ENCODE peak calls at places on chromosomes 4 and X, in four cellular contexts. Y, N, S and D are unnamed samples.

GRCh38 chr4:128711361-128711760 is 98.1 kb upstream of the JADE1 start:
- DNase-seq in S (no peak), Y (no peak), N (no peak), D (peak)

GRCh38 chr4:2695661-2696060 is 60.5 kb downstream of the TNIP2 start:
- DNase-seq in S (no peak), N (no peak), Y (no peak), D (no peak)

GRCh38 chrX:151396042-151396826 is 772 bp upstream of the VMA21 start:
- DNase-seq in N (peak), S (no peak), Y (no peak), D (no peak)

GRCh38 chr4:114036426-114036825 is 57.0 kb upstream of the ARSJ start:
- DNase-seq in S (no peak), N (no peak), Y (no peak), D (no peak)

GRCh38 chr4:33104190-33104773 is 2384.1 kb downstream of the PCDH7 start:
- DNase-seq in N (no peak), S (no peak), Y (no peak), D (no peak)

GRCh38 chrX:107725761-107726555 is 49.6 kb downstream of the TSC22D3 start:
- DNase-seq in N (no peak), Y (no peak), S (no peak), D (no peak)

GRCh38 chr4:56799824-56800756 is 21.4 kb downstream of the SPINK2 start:
- DNase-seq in N (peak), S (peak), Y (peak), D (peak)

GRCh38 chr4:108106186-108106585 is 62.5 kb downstream of the LEF1 start:
- DNase-seq in Y (no peak), N (no peak), S (no peak), D (no peak)

GRCh38 chr4:138308421-138308820 is 66.3 kb upstream of the SLC7A11 start:
- DNase-seq in Y (no peak), S (no peak), N (no peak), D (no peak)

GRCh38 chr4:95551653-95552052 is 2.9 kb upstream of the UNC5C start:
- DNase-seq in N (no peak), Y (no peak), S (no peak), D (no peak)

GRCh38 chr4:99180367-99181169 is 36.5 kb upstream of the ADH4 start:
- DNase-seq in S (no peak), N (no peak), Y (no peak), D (no peak)

GRCh38 chrX:55039471-55039870 is 8.7 kb upstream of the ALAS2 start:
- DNase-seq in N (no peak), Y (no peak), S (no peak), D (no peak)

GRCh38 chr4:1090036-1090435 is 23.3 kb downstream of the RNF212 start:
- DNase-seq in Y (no peak), S (no peak), N (no peak), D (no peak)
- TF ChIP-seq ELF4 in Y (no peak), S (no peak), N (no peak), D (no peak)

GRCh38 chr4:26004290-26004689 is 90.3 kb downstream of the SMIM20 start:
- DNase-seq in Y (no peak), S (no peak), N (no peak), D (no peak)

GRCh38 chr4:26003072-26003471 is 89.1 kb downstream of the SMIM20 start:
- DNase-seq in N (no peak), S (no peak), Y (no peak), D (no peak)

GRCh38 chr4:26000274-26000950 is 86.4 kb downstream of the SMIM20 start:
- DNase-seq in Y (no peak), N (no peak), S (no peak), D (no peak)

GRCh38 chr4:26001816-26002215 is 87.8 kb downstream of the SMIM20 start:
- DNase-seq in S (no peak), Y (no peak), N (no peak), D (no peak)

DNA sequence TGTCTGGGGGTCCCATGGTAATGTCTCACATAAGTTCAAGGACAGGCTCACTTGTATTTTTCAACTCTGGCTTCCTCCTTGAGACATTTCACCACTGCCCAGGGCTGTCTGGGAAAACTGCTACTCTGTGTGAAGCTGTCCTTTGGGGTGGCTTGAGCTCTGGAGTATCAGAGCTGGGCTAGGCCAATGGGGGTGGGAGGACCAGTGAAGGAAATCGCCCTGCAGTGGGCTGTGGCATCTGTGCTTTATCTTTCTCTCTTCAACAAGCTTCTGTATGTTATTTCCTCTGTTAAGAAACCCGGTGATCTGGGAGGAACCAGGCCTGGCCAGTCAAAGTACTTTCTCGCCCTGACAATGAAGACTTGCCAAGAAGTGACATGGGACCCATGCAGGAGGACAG is 87.4 kb downstream of the SMIM20 start:
- DNase-seq in S (no peak), N (no peak), Y (no peak), D (no peak)
- TF ChIP-seq ELF4 in S (no peak), N (no peak), Y (no peak), D (no peak)

DNA sequence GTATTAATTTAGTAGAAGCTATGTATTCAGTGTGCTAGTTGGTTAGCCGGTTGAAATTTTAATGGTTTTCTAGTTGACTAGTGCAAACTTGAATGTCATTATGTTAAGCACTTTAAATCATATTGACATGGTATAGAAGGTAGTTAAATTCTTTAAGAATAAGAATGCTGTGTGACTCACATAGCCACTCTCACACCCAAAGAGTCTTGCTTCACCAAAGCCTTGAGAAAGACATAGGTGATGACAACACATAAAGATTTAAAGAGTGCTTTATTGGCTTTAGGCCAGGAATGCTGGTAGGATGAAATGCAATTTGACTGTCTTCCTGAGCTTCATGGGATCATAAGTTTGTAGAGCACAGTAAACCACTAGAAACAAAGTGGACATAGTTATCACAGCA is 85.3 kb downstream of the DCAF8L2 start:
- DNase-seq in S (no peak), N (no peak), Y (no peak), D (no peak)
- TF ChIP-seq ELF4 in S (no peak), N (no peak), Y (no peak), D (no peak)

GRCh38 chr4:4488405-4489404 is 53.1 kb downstream of the STX18 start:
- DNase-seq in Y (peak), N (peak), S (peak), D (peak)
- TF ChIP-seq ELF4 in Y (no peak), N (no peak), S (no peak), D (no peak)

GRCh38 chr4:186765138-186765537 is 41.5 kb upstream of the FAT1 start:
- DNase-seq in S (peak), Y (peak), N (peak), D (peak)
- TF ChIP-seq ELF4 in S (no peak), Y (no peak), N (no peak), D (no peak)

GRCh38 chrX:8653956-8654355 is 78.0 kb downstream of the ANOS1 start:
- DNase-seq in S (no peak), Y (no peak), N (no peak), D (no peak)
- TF ChIP-seq ELF4 in S (no peak), Y (no peak), N (no peak), D (no peak)

GRCh38 chrX:17465201-17465600 is 90.2 kb downstream of the NHS start:
- DNase-seq in Y (no peak), N (no peak), S (no peak), D (no peak)
- TF ChIP-seq ELF4 in Y (no peak), N (no peak), S (no peak), D (no peak)